ENCODE peak calls at places on chromosome 9, in ten cellular contexts. One of them, this sample, is unnamed.

GRCh38 chr9:132164604-132165362 is 2.9 kb downstream of the NTNG2 start:
- ATAC-seq in central memory CD8-positive, alpha-beta T cell: no peak
- ATAC-seq in naive thymus-derived CD8-positive, alpha-beta T cell: no peak
- ATAC-seq in CD8-positive, alpha-beta T cell: no peak
- ATAC-seq in activated T-cell treated with anti-CD3 and anti-CD28 coated beads, Interleukin-2, amount 50 U/mL, for 4 hours: no peak
- ATAC-seq in left colon: no peak
- ATAC-seq in GM12878: no peak
- ATAC-seq in activated CD4-positive, alpha-beta T cell treated with anti-CD3 and anti-CD28 coated beads for 36 hours: no peak
- ATAC-seq in esophagus mucosa: no peak
- ATAC-seq in stimulated activated naive CD8-positive, alpha-beta T cell treated with anti-CD3 and anti-CD28 coated beads, Interleukin-15, Interleukin-2, amounts not matched to agents 100 U/mL and 50 U/mL, for 24 hours: no peak
- ATAC-seq in this sample: no peak

GRCh38 chr9:91711755-91712591 is 238.1 kb downstream of the ROR2 start:
- ATAC-seq in central memory CD8-positive, alpha-beta T cell: peak
- ATAC-seq in naive thymus-derived CD8-positive, alpha-beta T cell: peak
- ATAC-seq in CD8-positive, alpha-beta T cell: peak
- ATAC-seq in activated T-cell treated with anti-CD3 and anti-CD28 coated beads, Interleukin-2, amount 50 U/mL, for 4 hours: peak
- ATAC-seq in left colon: no peak
- ATAC-seq in GM12878: peak
- ATAC-seq in activated CD4-positive, alpha-beta T cell treated with anti-CD3 and anti-CD28 coated beads for 36 hours: peak
- ATAC-seq in esophagus mucosa: peak
- ATAC-seq in stimulated activated naive CD8-positive, alpha-beta T cell treated with anti-CD3 and anti-CD28 coated beads, Interleukin-15, Interleukin-2, amounts not matched to agents 100 U/mL and 50 U/mL, for 24 hours: peak
- ATAC-seq in this sample: no peak

GRCh38 chr9:115517335-115518075 is 399.5 kb upstream of the TNC start:
- ATAC-seq in central memory CD8-positive, alpha-beta T cell: no peak
- ATAC-seq in naive thymus-derived CD8-positive, alpha-beta T cell: no peak
- ATAC-seq in CD8-positive, alpha-beta T cell: no peak
- ATAC-seq in activated T-cell treated with anti-CD3 and anti-CD28 coated beads, Interleukin-2, amount 50 U/mL, for 4 hours: no peak
- ATAC-seq in left colon: no peak
- ATAC-seq in GM12878: no peak
- ATAC-seq in activated CD4-positive, alpha-beta T cell treated with anti-CD3 and anti-CD28 coated beads for 36 hours: no peak
- ATAC-seq in esophagus mucosa: no peak
- ATAC-seq in stimulated activated naive CD8-positive, alpha-beta T cell treated with anti-CD3 and anti-CD28 coated beads, Interleukin-15, Interleukin-2, amounts not matched to agents 100 U/mL and 50 U/mL, for 24 hours: no peak
- ATAC-seq in this sample: peak

GRCh38 chr9:97689401-97689800 is 7.7 kb downstream of the XPA start:
- ATAC-seq in central memory CD8-positive, alpha-beta T cell: no peak
- ATAC-seq in naive thymus-derived CD8-positive, alpha-beta T cell: no peak
- ATAC-seq in CD8-positive, alpha-beta T cell: no peak
- ATAC-seq in activated T-cell treated with anti-CD3 and anti-CD28 coated beads, Interleukin-2, amount 50 U/mL, for 4 hours: no peak
- ATAC-seq in left colon: no peak
- ATAC-seq in GM12878: no peak
- ATAC-seq in activated CD4-positive, alpha-beta T cell treated with anti-CD3 and anti-CD28 coated beads for 36 hours: no peak
- ATAC-seq in esophagus mucosa: no peak
- ATAC-seq in stimulated activated naive CD8-positive, alpha-beta T cell treated with anti-CD3 and anti-CD28 coated beads, Interleukin-15, Interleukin-2, amounts not matched to agents 100 U/mL and 50 U/mL, for 24 hours: no peak
- ATAC-seq in this sample: no peak

GRCh38 chr9:6199596-6199995 is 16.0 kb upstream of the IL33 start:
- ATAC-seq in central memory CD8-positive, alpha-beta T cell: no peak
- ATAC-seq in naive thymus-derived CD8-positive, alpha-beta T cell: no peak
- ATAC-seq in CD8-positive, alpha-beta T cell: no peak
- ATAC-seq in activated T-cell treated with anti-CD3 and anti-CD28 coated beads, Interleukin-2, amount 50 U/mL, for 4 hours: no peak
- ATAC-seq in left colon: no peak
- ATAC-seq in GM12878: no peak
- ATAC-seq in activated CD4-positive, alpha-beta T cell treated with anti-CD3 and anti-CD28 coated beads for 36 hours: no peak
- ATAC-seq in esophagus mucosa: no peak
- ATAC-seq in stimulated activated naive CD8-positive, alpha-beta T cell treated with anti-CD3 and anti-CD28 coated beads, Interleukin-15, Interleukin-2, amounts not matched to agents 100 U/mL and 50 U/mL, for 24 hours: no peak
- ATAC-seq in this sample: no peak

GRCh38 chr9:129624947-129625346 is 1.0 kb upstream of the NTMT1 start:
- ATAC-seq in central memory CD8-positive, alpha-beta T cell: peak
- ATAC-seq in naive thymus-derived CD8-positive, alpha-beta T cell: peak
- ATAC-seq in CD8-positive, alpha-beta T cell: peak
- ATAC-seq in activated T-cell treated with anti-CD3 and anti-CD28 coated beads, Interleukin-2, amount 50 U/mL, for 4 hours: no peak
- ATAC-seq in left colon: no peak
- ATAC-seq in GM12878: peak
- ATAC-seq in activated CD4-positive, alpha-beta T cell treated with anti-CD3 and anti-CD28 coated beads for 36 hours: peak
- ATAC-seq in esophagus mucosa: peak
- ATAC-seq in stimulated activated naive CD8-positive, alpha-beta T cell treated with anti-CD3 and anti-CD28 coated beads, Interleukin-15, Interleukin-2, amounts not matched to agents 100 U/mL and 50 U/mL, for 24 hours: peak
- ATAC-seq in this sample: no peak

GRCh38 chr9:130039504-130040147 is 3.4 kb downstream of the FNBP1 start:
- ATAC-seq in central memory CD8-positive, alpha-beta T cell: no peak
- ATAC-seq in naive thymus-derived CD8-positive, alpha-beta T cell: peak
- ATAC-seq in CD8-positive, alpha-beta T cell: no peak
- ATAC-seq in activated T-cell treated with anti-CD3 and anti-CD28 coated beads, Interleukin-2, amount 50 U/mL, for 4 hours: no peak
- ATAC-seq in left colon: no peak
- ATAC-seq in GM12878: peak
- ATAC-seq in activated CD4-positive, alpha-beta T cell treated with anti-CD3 and anti-CD28 coated beads for 36 hours: no peak
- ATAC-seq in esophagus mucosa: no peak
- ATAC-seq in stimulated activated naive CD8-positive, alpha-beta T cell treated with anti-CD3 and anti-CD28 coated beads, Interleukin-15, Interleukin-2, amounts not matched to agents 100 U/mL and 50 U/mL, for 24 hours: no peak
- ATAC-seq in this sample: no peak

GRCh38 chr9:114677418-114677817 is 4.6 kb downstream of the TEX48 start:
- ATAC-seq in central memory CD8-positive, alpha-beta T cell: no peak
- ATAC-seq in naive thymus-derived CD8-positive, alpha-beta T cell: no peak
- ATAC-seq in CD8-positive, alpha-beta T cell: no peak
- ATAC-seq in activated T-cell treated with anti-CD3 and anti-CD28 coated beads, Interleukin-2, amount 50 U/mL, for 4 hours: no peak
- ATAC-seq in left colon: no peak
- ATAC-seq in GM12878: no peak
- ATAC-seq in activated CD4-positive, alpha-beta T cell treated with anti-CD3 and anti-CD28 coated beads for 36 hours: no peak
- ATAC-seq in esophagus mucosa: peak
- ATAC-seq in stimulated activated naive CD8-positive, alpha-beta T cell treated with anti-CD3 and anti-CD28 coated beads, Interleukin-15, Interleukin-2, amounts not matched to agents 100 U/mL and 50 U/mL, for 24 hours: no peak
- ATAC-seq in this sample: peak

GRCh38 chr9:69149321-69149807 is 24.7 kb upstream of the TJP2 start:
- ATAC-seq in central memory CD8-positive, alpha-beta T cell: no peak
- ATAC-seq in naive thymus-derived CD8-positive, alpha-beta T cell: no peak
- ATAC-seq in CD8-positive, alpha-beta T cell: no peak
- ATAC-seq in activated T-cell treated with anti-CD3 and anti-CD28 coated beads, Interleukin-2, amount 50 U/mL, for 4 hours: no peak
- ATAC-seq in left colon: peak
- ATAC-seq in GM12878: no peak
- ATAC-seq in activated CD4-positive, alpha-beta T cell treated with anti-CD3 and anti-CD28 coated beads for 36 hours: no peak
- ATAC-seq in esophagus mucosa: no peak
- ATAC-seq in stimulated activated naive CD8-positive, alpha-beta T cell treated with anti-CD3 and anti-CD28 coated beads, Interleukin-15, Interleukin-2, amounts not matched to agents 100 U/mL and 50 U/mL, for 24 hours: no peak
- ATAC-seq in this sample: peak

This sample was measured in SK-N-SH treated with all-trans-retinoic acid at 6 μM for 48 hours.